ENCODE peak calls at places on chromosomes 16 and 17, in five cellular contexts. T, E, L, J and Q are unnamed samples.

GRCh38 chr16:88063201-88063773 is 112.1 kb downstream of the BANP start:
- DNase-seq in T (no peak), E (peak), L (no peak), J (no peak), Q (no peak)

GRCh38 chr16:79089735-79090284 is 510.7 kb downstream of the MAF start:
- DNase-seq in T (peak), E (no peak), L (no peak), J (no peak), Q (no peak)

GRCh38 chr16:81553080-81553813 is 108.6 kb downstream of the CMIP start:
- DNase-seq in T (no peak), E (no peak), L (no peak), J (no peak), Q (no peak)

GRCh38 chr17:44653954-44654353 is 2.3 kb upstream of the MEIOC start:
- DNase-seq in T (no peak), E (no peak), L (no peak), J (no peak), Q (no peak)

GRCh38 chr16:75070055-75070841 is 46.3 kb downstream of the LDHD start:
- DNase-seq in T (no peak), E (no peak), L (no peak), J (no peak), Q (no peak)

GRCh38 chr17:48522990-48523389 is 7.8 kb downstream of the HOXB1 start:
- DNase-seq in T (no peak), E (no peak), L (no peak), J (no peak), Q (no peak)

GRCh38 chr17:36652716-36653115 is 51.3 kb downstream of the MRM1 start:
- DNase-seq in T (no peak), E (no peak), L (no peak), J (peak), Q (peak)

GRCh38 chr16:4686497-4687210 is 6.7 kb upstream of the NUDT16L1 start:
- DNase-seq in T (no peak), E (no peak), L (no peak), J (no peak), Q (no peak)

GRCh38 chr17:31919802-31920525 is 16.8 kb upstream of the SUZ12 start:
- DNase-seq in T (no peak), E (peak), L (no peak), J (no peak), Q (peak)

GRCh38 chr17:74749262-74750038 is 1.0 kb downstream of the NHERF1 start:
- DNase-seq in T (peak), E (no peak), L (peak), J (no peak), Q (no peak)

GRCh38 chr17:7263071-7263800 is 958 bp upstream of the CLDN7 start:
- DNase-seq in T (no peak), E (no peak), L (peak), J (peak), Q (peak)

GRCh38 chr16:50021509-50021908 is 3.5 kb upstream of the CNEP1R1 start:
- DNase-seq in T (no peak), E (peak), L (no peak), J (no peak), Q (peak)

GRCh38 chr16:24635900-24636610 is 93.4 kb upstream of the TNRC6A start:
- DNase-seq in T (no peak), E (peak), L (peak), J (peak), Q (peak)

GRCh38 chr16:85755929-85756768 is 5.3 kb upstream of the C16orf74 start:
- DNase-seq in T (no peak), E (no peak), L (no peak), J (no peak), Q (no peak)

GRCh38 chr17:49836111-49837030 is 11.5 kb downstream of the TAC4 start:
- DNase-seq in T (no peak), E (peak), L (no peak), J (no peak), Q (no peak)

GRCh38 chr17:45320931-45321461 is 4.2 kb upstream of the MAP3K14 start:
- DNase-seq in T (no peak), E (peak), L (no peak), J (peak), Q (peak)

GRCh38 chr16:87784812-87785211 is 19.0 kb upstream of the KLHDC4 start:
- DNase-seq in T (no peak), E (peak), L (peak), J (no peak), Q (no peak)

GRCh38 chr17:7929158-7930029 is at the start of gene KCNAB3:
- DNase-seq in T (no peak), E (peak), L (no peak), J (peak), Q (no peak)

GRCh38 chr16:11203111-11203623 is 52.8 kb downstream of the SOCS1 start:
- DNase-seq in T (no peak), E (no peak), L (no peak), J (no peak), Q (no peak)

DNA sequence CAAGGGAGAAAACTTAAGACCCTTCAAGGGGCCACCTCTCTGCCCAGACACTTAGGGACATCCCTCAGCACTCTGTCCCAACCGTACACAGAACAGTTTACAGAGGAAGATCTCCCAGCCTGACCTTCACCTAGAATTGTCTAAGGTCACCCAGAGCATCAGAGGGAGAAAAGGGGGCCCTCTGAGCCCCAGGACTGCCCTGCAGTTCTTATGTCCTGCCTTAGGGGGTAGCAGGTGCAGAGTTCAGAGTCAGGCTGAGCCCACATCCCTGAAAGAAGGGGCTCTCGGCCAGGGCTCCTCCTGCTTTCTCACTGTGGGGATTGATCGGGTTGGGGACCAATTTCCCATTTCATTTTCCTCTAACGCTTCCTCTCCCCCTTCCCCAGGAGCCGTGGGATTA is 15.4 kb downstream of the CA4 start:
- DNase-seq in T (no peak), E (no peak), L (no peak), J (no peak), Q (no peak)
- TF ChIP-seq CTCF in T (no peak), E (peak), L (no peak), J (no peak), Q (no peak)

GRCh38 chr17:79936661-79937434 is 97.6 kb upstream of the CBX4 start:
- DNase-seq in T (no peak), E (no peak), L (no peak), J (no peak), Q (no peak)
- TF ChIP-seq CTCF in T (no peak), E (no peak), L (no peak), J (no peak), Q (no peak)

GRCh38 chr17:76079577-76080206 is 710 bp downstream of the ZACN start:
- DNase-seq in T (no peak), E (no peak), L (no peak), J (no peak), Q (no peak)
- TF ChIP-seq CTCF in T (no peak), E (peak), L (no peak), J (no peak), Q (no peak)

GRCh38 chr16:56417138-56417537 is 8.2 kb downstream of the AMFR start:
- DNase-seq in T (no peak), E (no peak), L (no peak), J (no peak), Q (no peak)
- TF ChIP-seq CTCF in T (no peak), E (no peak), L (no peak), J (no peak), Q (no peak)

GRCh38 chr17:39101139-39101538 is 50.3 kb downstream of the PLXDC1 start:
- DNase-seq in T (no peak), E (no peak), L (no peak), J (no peak), Q (no peak)
- TF ChIP-seq CTCF in T (no peak), E (no peak), L (no peak), J (no peak), Q (no peak)

GRCh38 chr16:83935005-83935857 is 17.8 kb upstream of the OSGIN1 start:
- DNase-seq in T (no peak), E (no peak), L (no peak), J (no peak), Q (no peak)

GRCh38 chr16:83937922-83938875 is 14.8 kb upstream of the OSGIN1 start:
- DNase-seq in T (no peak), E (no peak), L (no peak), J (no peak), Q (no peak)

GRCh38 chr16:83935858-83936255 is 17.2 kb upstream of the OSGIN1 start:
- DNase-seq in T (no peak), E (no peak), L (no peak), J (no peak), Q (no peak)

GRCh38 chr16:83936581-83937165 is 16.4 kb upstream of the OSGIN1 start:
- DNase-seq in T (no peak), E (no peak), L (no peak), J (no peak), Q (no peak)

GRCh38 chr16:83937267-83937666 is 15.8 kb upstream of the OSGIN1 start:
- DNase-seq in T (no peak), E (no peak), L (no peak), J (no peak), Q (no peak)
- TF ChIP-seq CTCF in T (no peak), E (no peak), L (no peak), J (no peak), Q (no peak)

DNA sequence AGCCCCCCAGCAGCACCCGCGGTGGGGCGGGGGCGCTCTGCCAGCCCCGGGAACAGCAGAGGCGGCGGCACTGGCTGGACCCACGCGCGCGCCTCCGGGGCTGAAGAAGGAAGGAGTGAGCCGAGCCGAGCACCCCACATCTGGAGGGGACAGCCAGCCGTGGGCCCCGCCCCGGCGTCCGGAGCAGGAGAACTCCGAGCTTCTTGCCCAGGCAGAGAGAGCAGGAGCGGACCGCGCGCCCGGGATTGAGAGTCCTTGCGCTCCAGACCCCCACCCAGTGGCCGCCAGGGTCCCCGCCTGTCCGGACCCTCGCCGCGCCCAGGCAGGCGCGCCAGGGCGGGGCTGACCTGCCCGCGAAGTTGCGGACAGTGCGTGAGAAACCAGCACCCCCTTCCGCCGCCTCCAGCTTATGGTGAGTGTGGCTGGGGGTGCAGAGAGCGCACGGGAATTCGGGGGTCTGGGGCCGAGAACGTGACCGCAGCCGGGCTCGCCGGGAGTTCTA is 921.9 kb upstream of the EEF2KMT start:
- DNase-seq in T (no peak), E (no peak), L (no peak), J (no peak), Q (no peak)
- TF ChIP-seq CTCF in T (no peak), E (no peak), L (no peak), J (no peak), Q (no peak)

GRCh38 chr17:4053596-4053995 is 89.2 kb downstream of the ZZEF1 start:
- DNase-seq in T (no peak), E (no peak), L (no peak), J (no peak), Q (no peak)

GRCh38 chr17:4049546-4049945 is 85.3 kb upstream of the ATP2A3 start:
- DNase-seq in T (no peak), E (no peak), L (no peak), J (no peak), Q (no peak)

GRCh38 chr17:4043862-4044261 is 79.6 kb upstream of the ATP2A3 start:
- DNase-seq in T (peak), E (no peak), L (no peak), J (no peak), Q (no peak)

GRCh38 chr17:4045477-4045876 is 81.2 kb upstream of the ATP2A3 start:
- DNase-seq in T (no peak), E (no peak), L (no peak), J (no peak), Q (no peak)

GRCh38 chr17:4048218-4048617 is 84.0 kb upstream of the ATP2A3 start:
- DNase-seq in T (no peak), E (no peak), L (no peak), J (no peak), Q (no peak)
- TF ChIP-seq CTCF in T (no peak), E (no peak), L (no peak), J (no peak), Q (no peak)

GRCh38 chr17:61574542-61575351 is 16.3 kb downstream of the NACA2 start:
- DNase-seq in T (no peak), E (peak), L (no peak), J (peak), Q (peak)
- TF ChIP-seq CTCF in T (no peak), E (peak), L (no peak), J (peak), Q (peak)